ENCODE peak calls at places on chromosomes 16 and 17, in eight cellular contexts. J, V, K, G, R, O, F and Q are unnamed samples. For H3K4me1, the result is how much of the 10 kb centered on the place peaks cover.

GRCh38 chr16:89884041-89884421 is 10.6 kb downstream of the TCF25 start:
- DNase-seq in F (no peak), J (no peak), O (no peak), G (no peak), R (no peak), K (no peak), V (no peak), Q (no peak)

GRCh38 chr17:32349503-32349853 is 479 bp upstream of the ZNF207 start:
- DNase-seq in R (peak), V (no peak), K (no peak), F (no peak), O (peak), G (no peak), J (peak), Q (no peak)

GRCh38 chr17:79024901-79025737 is 1.1 kb downstream of the C1QTNF1 start:
- DNase-seq in J (no peak), K (no peak), O (no peak), G (no peak), F (no peak), R (no peak), V (peak), Q (no peak)

GRCh38 chr17:41507315-41507880 is 2.0 kb upstream of the KRT13 start:
- DNase-seq in F (no peak), R (no peak), V (no peak), K (no peak), J (no peak), O (no peak), G (no peak), Q (no peak)

GRCh38 chr17:40522961-40523310 is 21.5 kb upstream of the TNS4 start:
- DNase-seq in K (no peak), V (no peak), G (no peak), J (no peak), O (no peak), F (no peak), R (no peak), Q (no peak)

GRCh38 chr17:66509913-66510312 is 207.5 kb downstream of the PRKCA start:
- DNase-seq in K (no peak), O (no peak), G (no peak), R (no peak), V (no peak), J (no peak), F (no peak), Q (no peak)

GRCh38 chr17:58667934-58668597 is 23.8 kb downstream of the TEX14 start:
- DNase-seq in F (peak), J (no peak), O (peak), R (no peak), K (no peak), V (no peak), G (no peak), Q (no peak)

GRCh38 chr17:2241823-2242222 is 61.8 kb downstream of the SMG6 start:
- DNase-seq in F (no peak), G (no peak), K (no peak), O (no peak), V (no peak), R (no peak), J (no peak), Q (no peak)

GRCh38 chr16:56600398-56600999 is 7.9 kb upstream of the MT2A start:
- DNase-seq in R (peak), J (peak), G (peak), O (peak), F (peak), K (no peak), V (no peak), Q (no peak)

GRCh38 chr17:47731396-47731795 is 1.6 kb upstream of the TBX21 start:
- DNase-seq in V (no peak), K (no peak), J (no peak), F (no peak), G (no peak), R (no peak), O (no peak), Q (no peak)

GRCh38 chr16:27529962-27530361 is 19.8 kb downstream of the GTF3C1 start:
- DNase-seq in V (no peak), K (no peak), J (no peak), O (no peak), F (no peak), R (no peak), G (no peak), Q (no peak)

GRCh38 chr17:8563981-8564602 is 66.4 kb downstream of the MYH10 start:
- DNase-seq in V (no peak), F (no peak), O (no peak), R (no peak), K (no peak), G (no peak), J (no peak), Q (no peak)

GRCh38 chr16:56851671-56852400 is 13.2 kb upstream of the SLC12A3 start:
- DNase-seq in G (no peak), V (no peak), J (peak), R (peak), K (no peak), F (no peak), O (peak), Q (no peak)

GRCh38 chr17:70128727-70129238 is 40.5 kb upstream of the KCNJ2 start:
- DNase-seq in R (no peak), K (no peak), G (no peak), F (no peak), V (no peak), O (no peak), J (no peak), Q (no peak)

GRCh38 chr16:18943414-18943813 is 17.2 kb upstream of the SMG1 start:
- DNase-seq in F (no peak), V (no peak), R (no peak), J (no peak), G (no peak), K (no peak), O (no peak), Q (no peak)

GRCh38 chr17:67546578-67547527 is 169.8 kb downstream of the PITPNC1 start:
- DNase-seq in J (no peak), K (peak), G (peak), O (peak), R (peak), V (peak), F (no peak), Q (no peak)

GRCh38 chr16:10242916-10243315 is 60.7 kb upstream of the GRIN2A start:
- DNase-seq in V (no peak), R (no peak), O (no peak), G (no peak), K (no peak), J (no peak), F (no peak), Q (no peak)

GRCh38 chr17:50948711-50949110 is 82.6 kb upstream of the TOB1 start:
- DNase-seq in G (peak), R (no peak), J (no peak), O (no peak), F (no peak), K (no peak), V (no peak), Q (no peak)

GRCh38 chr16:66446737-66447136 is 19.6 kb downstream of the BEAN1 start:
- DNase-seq in F (no peak), O (no peak), R (no peak), J (no peak), K (no peak), G (no peak), V (no peak), Q (no peak)

GRCh38 chr17:6539871-6540270 is 16.5 kb downstream of the PITPNM3 start:
- DNase-seq in V (no peak), G (no peak), J (no peak), K (no peak), F (no peak), O (no peak), R (no peak), Q (no peak)

GRCh38 chr17:48134912-48135480 is 27.4 kb downstream of the SNX11 start:
- DNase-seq in G (no peak), F (no peak), O (no peak), R (peak), J (peak), V (no peak), K (no peak), Q (no peak)

GRCh38 chr17:19720631-19721426 is 4.4 kb upstream of the SLC47A2 start:
- DNase-seq in J (no peak), F (no peak), K (no peak), R (no peak), V (no peak), G (no peak), O (no peak), Q (no peak)

GRCh38 chr17:55454906-55455474 is 33.4 kb upstream of the MMD start:
- DNase-seq in F (no peak), G (no peak), K (no peak), R (no peak), O (peak), V (no peak), J (no peak), Q (no peak)

GRCh38 chr17:21278304-21279197 is 6.0 kb upstream of the MAP2K3 start:
- DNase-seq in O (no peak), J (no peak), K (no peak), F (no peak), G (peak), V (peak), R (no peak), Q (no peak)

GRCh38 chr17:49576121-49576905 is 642 bp downstream of the NXPH3 start:
- DNase-seq in R (peak), K (peak), V (peak), J (peak), F (peak), G (no peak), O (peak), Q (no peak)

GRCh38 chr17:42521036-42521435 is 15.0 kb upstream of the NAGLU start:
- DNase-seq in G (no peak), R (no peak), O (no peak), V (no peak), J (no peak), K (no peak), F (no peak), Q (no peak)

GRCh38 chr16:31181102-31181830 is 1.3 kb downstream of the FUS start:
- DNase-seq in O (no peak), V (peak), R (peak), K (peak), F (peak), G (peak), J (peak), Q (no peak)

GRCh38 chr16:70751593-70751992 is 49.4 kb downstream of the VAC14 start:
- DNase-seq in R (no peak), K (no peak), G (no peak), O (no peak), F (no peak), V (no peak), J (no peak), Q (no peak)

GRCh38 chr17:10879110-10879509 is 41.2 kb upstream of the PIRT start:
- DNase-seq in R (peak), V (peak), K (no peak), J (peak), G (no peak), F (no peak), O (peak), Q (no peak)

GRCh38 chr16:11315499-11315898 is 29.8 kb upstream of the RMI2 start:
- DNase-seq in F (no peak), J (peak), V (no peak), K (no peak), O (peak), R (peak), G (no peak), Q (no peak)

GRCh38 chr16:4402439-4403132 is 13.8 kb downstream of the CORO7 start:
- DNase-seq in V (peak), G (peak), J (peak), O (peak), F (peak), R (peak), K (peak), Q (no peak)

GRCh38 chr16:72590179-72590937 is 418.4 kb upstream of the PMFBP1 start:
- DNase-seq in F (no peak), O (no peak), J (no peak), G (no peak), R (no peak), V (no peak), K (no peak), Q (no peak)

GRCh38 chr17:15452746-15453145 is 14.7 kb downstream of the CDRT4 start:
- DNase-seq in O (no peak), J (no peak), V (no peak), R (peak), G (no peak), K (no peak), F (no peak), Q (no peak)

GRCh38 chr17:46128453-46128852 is 64.8 kb downstream of the KANSL1 start:
- DNase-seq in J (no peak), V (no peak), G (no peak), R (no peak), F (no peak), O (no peak), K (no peak), Q (no peak)

GRCh38 chr16:80300876-80301275 is 239.9 kb upstream of the DYNLRB2 start:
- DNase-seq in K (no peak), J (no peak), R (peak), G (no peak), F (peak), O (no peak), V (no peak), Q (no peak)

GRCh38 chr16:1691956-1692355 is 13.9 kb downstream of the JPT2 start:
- DNase-seq in J (no peak), K (no peak), F (peak), V (no peak), R (no peak), O (peak), G (no peak), Q (peak)

GRCh38 chr16:81693047-81693446 is 86.0 kb upstream of the PLCG2 start:
- DNase-seq in O (no peak), K (no peak), R (no peak), V (no peak), J (peak), G (no peak), F (no peak), Q (no peak)

GRCh38 chr17:81403671-81404534 is 8.6 kb downstream of the BAHCC1 start:
- DNase-seq in G (no peak), V (peak), K (no peak), O (no peak), J (no peak), F (no peak), R (peak), Q (no peak)
- H3K4me1 ChIP-seq in G (under half), V (half or more), K (under half), O (under half), J (half or more), F (under half), R (under half), Q (under half)

DNA sequence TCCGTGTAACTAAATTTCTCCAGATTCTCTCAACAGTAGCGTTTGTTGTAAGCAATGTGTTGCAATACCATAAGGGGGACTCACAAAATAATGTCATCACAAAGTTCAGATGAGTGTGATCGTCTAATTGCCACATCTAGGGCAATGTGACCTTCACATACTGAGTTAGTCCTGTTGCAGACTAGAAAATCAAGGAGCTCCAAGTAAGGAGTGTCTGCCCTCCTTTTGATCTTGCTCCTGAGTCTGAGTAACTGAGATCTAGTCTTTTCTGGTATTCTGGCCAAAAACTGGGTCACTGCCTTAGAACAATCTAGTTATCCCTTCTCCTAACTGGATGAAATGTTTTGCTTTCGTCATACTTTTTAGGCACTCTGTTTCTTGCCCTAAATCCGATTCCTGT is 712.1 kb downstream of the CDH11 start:
- DNase-seq in F (no peak), R (no peak), K (no peak), J (no peak), V (no peak), O (no peak), G (no peak), Q (no peak)
- H3K4me1 ChIP-seq in F (under half), R (under half), K (under half), J (under half), V (under half), O (under half), G (under half), Q (under half)

GRCh38 chr17:60091109-60091508 is 12.4 kb upstream of the HEATR6 start:
- DNase-seq in J (no peak), O (no peak), F (no peak), G (no peak), V (no peak), K (no peak), R (no peak), Q (no peak)
- H3K4me1 ChIP-seq in J (under half), O (under half), F (under half), G (under half), V (under half), K (under half), R (under half), Q (under half)

DNA sequence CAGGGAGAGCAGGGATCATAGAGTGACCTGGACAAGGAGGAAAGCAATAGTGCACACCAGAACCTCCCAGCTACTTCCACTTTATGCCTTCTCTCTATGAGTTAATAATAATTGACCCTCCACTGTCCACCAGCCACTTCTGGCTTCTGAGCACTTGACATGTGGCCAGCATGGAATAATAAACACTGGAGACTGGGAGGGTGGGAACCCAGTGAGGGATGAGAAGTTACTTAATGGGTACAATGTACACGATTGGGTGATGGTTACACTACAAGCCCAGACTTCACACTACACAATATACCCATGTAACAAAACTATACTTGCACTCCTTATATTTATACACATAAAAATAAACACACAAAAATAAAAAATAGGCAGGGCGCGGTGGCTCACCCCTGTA is 11.4 kb downstream of the CDC42EP4 start:
- DNase-seq in J (no peak), G (no peak), O (no peak), V (no peak), R (no peak), F (no peak), K (no peak), Q (no peak)
- H3K4me1 ChIP-seq in J (under half), G (half or more), O (half or more), V (half or more), R (under half), F (under half), K (under half), Q (under half)

GRCh38 chr17:57604771-57605733 is 140.0 kb downstream of the CCDC182 start:
- DNase-seq in J (peak), R (no peak), V (peak), O (no peak), F (no peak), G (no peak), K (peak), Q (no peak)

GRCh38 chr17:57603978-57604377 is 141.1 kb downstream of the CCDC182 start:
- DNase-seq in F (no peak), V (no peak), R (no peak), J (no peak), G (no peak), O (no peak), K (no peak), Q (no peak)

GRCh38 chr17:57607553-57608120 is 137.5 kb downstream of the CCDC182 start:
- DNase-seq in K (no peak), J (no peak), O (no peak), R (no peak), G (no peak), V (no peak), F (peak), Q (peak)

GRCh38 chr17:57606111-57606875 is 138.8 kb downstream of the CCDC182 start:
- DNase-seq in G (no peak), K (no peak), O (no peak), R (no peak), V (no peak), J (no peak), F (no peak), Q (no peak)

DNA sequence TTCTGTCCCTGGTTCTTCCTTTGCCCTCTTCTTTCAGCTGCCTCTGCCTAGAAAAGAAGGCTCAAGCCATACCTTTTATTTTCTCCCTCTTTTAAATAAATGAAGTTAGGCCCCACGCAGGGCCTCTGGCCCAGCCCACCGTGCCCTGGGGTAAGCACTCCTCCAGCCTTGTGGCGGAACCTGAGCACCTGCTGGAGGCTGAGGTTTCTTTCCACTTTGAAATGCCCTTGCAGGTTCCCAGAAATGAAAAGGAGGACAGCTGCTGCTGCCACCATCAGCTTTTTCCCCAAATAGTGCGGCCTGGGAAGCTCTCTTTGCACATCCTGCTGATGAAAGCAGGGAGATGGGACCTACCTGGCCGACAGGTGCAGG is 139.4 kb downstream of the CCDC182 start:
- DNase-seq in G (no peak), J (no peak), O (no peak), R (no peak), F (no peak), V (no peak), K (no peak), Q (no peak)
- H3K4me1 ChIP-seq in G (half or more), J (under half), O (under half), R (under half), F (under half), V (under half), K (under half), Q (under half)

GRCh38 chr17:1109606-1110523 is 69.9 kb downstream of the ABR start:
- DNase-seq in R (peak), V (no peak), F (no peak), G (no peak), O (peak), K (peak), J (peak), Q (no peak)

GRCh38 chr17:1107777-1108559 is 71.8 kb downstream of the ABR start:
- DNase-seq in V (no peak), G (no peak), K (no peak), O (no peak), J (no peak), R (no peak), F (peak), Q (no peak)

GRCh38 chr17:1107083-1107776 is 72.6 kb downstream of the ABR start:
- DNase-seq in R (no peak), J (no peak), O (no peak), G (no peak), K (no peak), F (no peak), V (no peak), Q (no peak)

GRCh38 chr17:1108810-1109605 is 70.8 kb downstream of the ABR start:
- DNase-seq in O (peak), G (peak), V (peak), F (peak), J (peak), K (peak), R (peak), Q (no peak)

DNA sequence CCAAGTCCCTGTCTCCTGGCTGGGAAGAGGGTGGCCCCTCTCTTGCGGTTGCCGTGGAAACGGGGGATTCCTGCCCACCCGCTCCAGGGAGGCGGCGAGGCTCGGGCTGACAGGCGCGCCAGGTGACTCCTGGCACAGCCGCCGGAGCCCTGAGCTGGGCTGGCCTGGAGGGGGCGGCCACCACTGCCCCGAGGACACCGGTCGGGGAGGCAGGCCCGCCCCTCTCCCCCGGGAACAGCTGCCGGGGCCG is 71.3 kb downstream of the ABR start:
- DNase-seq in F (peak), K (peak), O (no peak), R (peak), G (no peak), V (no peak), J (peak), Q (no peak)
- H3K4me1 ChIP-seq in F (under half), K (under half), O (under half), R (under half), G (half or more), V (half or more), J (under half), Q (under half)